ENCODE peak calls at places on chromosome 1, in seven cellular contexts. Q is MM.1S, R is transverse colon, F is cardiac muscle cell, V is esophagus squamous epithelium, N is HCT116, C is mesendoderm. E is an unnamed sample. For H3K4me1, the result is how much of the 10 kb centered on the place peaks cover.

GRCh38 chr1:206032356-206033140 is 8.9 kb upstream of the CTSE start:
- DNase-seq in Q (no peak), R (no peak), F (no peak), V (no peak), N (no peak), C (no peak), E (no peak)

GRCh38 chr1:17795081-17795809 is 40.1 kb downstream of the ACTL8 start:
- DNase-seq in Q (no peak), R (peak), F (no peak), V (no peak), N (no peak), C (no peak), E (no peak)

GRCh38 chr1:17229379-17229778 is 19.5 kb upstream of the PADI3 start:
- DNase-seq in Q (no peak), R (peak), F (no peak), V (no peak), N (no peak), C (no peak), E (no peak)

GRCh38 chr1:20080441-20081330 is 10.7 kb downstream of the PLA2G5 start:
- DNase-seq in Q (peak), R (no peak), F (no peak), V (no peak), N (no peak), C (peak), E (no peak)

GRCh38 chr1:27605796-27606707 is 2.1 kb upstream of the AHDC1 start:
- DNase-seq in Q (peak), R (peak), F (peak), V (no peak), N (peak), C (peak), E (peak)

GRCh38 chr1:230320804-230321203 is 105.3 kb downstream of the PGBD5 start:
- DNase-seq in Q (no peak), R (no peak), F (no peak), V (no peak), N (no peak), C (no peak), E (no peak)

GRCh38 chr1:172473302-172473701 is 29.4 kb upstream of the PIGC start:
- DNase-seq in Q (no peak), R (no peak), F (peak), V (no peak), N (no peak), C (no peak), E (no peak)

GRCh38 chr1:41641483-41641829 is 157.0 kb upstream of the EDN2 start:
- DNase-seq in Q (no peak), R (no peak), F (no peak), V (no peak), N (no peak), C (no peak), E (no peak)

GRCh38 chr1:15680131-15680530 is 4.0 kb upstream of the PLEKHM2 start:
- DNase-seq in Q (no peak), R (no peak), F (peak), V (no peak), N (no peak), C (no peak), E (no peak)

GRCh38 chr1:119481951-119482350 is 25.1 kb upstream of the HSD3B1 start:
- DNase-seq in Q (no peak), R (no peak), F (no peak), V (no peak), N (no peak), C (no peak), E (no peak)

GRCh38 chr1:3604468-3604974 is 6.8 kb downstream of the MEGF6 start:
- DNase-seq in Q (no peak), R (no peak), F (no peak), V (no peak), N (peak), C (peak), E (no peak)

GRCh38 chr1:30879126-30879786 is 29.3 kb downstream of the SDC3 start:
- DNase-seq in Q (no peak), R (no peak), F (no peak), V (no peak), N (no peak), C (no peak), E (peak)

GRCh38 chr1:212621043-212621829 is 12.7 kb downstream of the ATF3 start:
- DNase-seq in Q (no peak), R (no peak), F (no peak), V (no peak), N (no peak), C (no peak), E (peak)

GRCh38 chr1:30929135-30929889 is 20.8 kb upstream of the SDC3 start:
- DNase-seq in Q (peak), R (peak), F (peak), V (no peak), N (no peak), C (peak), E (peak)

GRCh38 chr1:15288173-15288926 is 41.3 kb downstream of the FHAD1 start:
- DNase-seq in Q (no peak), R (no peak), F (no peak), V (no peak), N (no peak), C (no peak), E (no peak)

GRCh38 chr1:75908717-75909152 is 23.5 kb downstream of the ASB17 start:
- DNase-seq in Q (peak), R (no peak), F (peak), V (no peak), N (peak), C (peak), E (peak)

GRCh38 chr1:174068000-174068399 is 45.8 kb upstream of the RC3H1 start:
- DNase-seq in Q (peak), R (no peak), F (no peak), V (no peak), N (no peak), C (peak), E (no peak)

GRCh38 chr1:161218301-161219077 is 3.4 kb downstream of the FCER1G start:
- DNase-seq in Q (no peak), R (no peak), F (no peak), V (no peak), N (no peak), C (no peak), E (no peak)

GRCh38 chr1:23177438-23178380 is 9.1 kb upstream of the LUZP1 start:
- DNase-seq in Q (peak), R (peak), F (peak), V (peak), N (no peak), C (peak), E (peak)

GRCh38 chr1:230425252-230426061 is 675 bp downstream of the PGBD5 start:
- DNase-seq in Q (peak), R (no peak), F (peak), V (no peak), N (no peak), C (no peak), E (no peak)

GRCh38 chr1:181101581-181102226 is 13.2 kb downstream of the IER5 start:
- DNase-seq in Q (no peak), R (no peak), F (peak), V (no peak), N (no peak), C (peak), E (peak)
- H3K4me1 ChIP-seq in Q (under half), R (under half), F (under half), V (under half), N (half or more), C (under half), E (half or more)

DNA sequence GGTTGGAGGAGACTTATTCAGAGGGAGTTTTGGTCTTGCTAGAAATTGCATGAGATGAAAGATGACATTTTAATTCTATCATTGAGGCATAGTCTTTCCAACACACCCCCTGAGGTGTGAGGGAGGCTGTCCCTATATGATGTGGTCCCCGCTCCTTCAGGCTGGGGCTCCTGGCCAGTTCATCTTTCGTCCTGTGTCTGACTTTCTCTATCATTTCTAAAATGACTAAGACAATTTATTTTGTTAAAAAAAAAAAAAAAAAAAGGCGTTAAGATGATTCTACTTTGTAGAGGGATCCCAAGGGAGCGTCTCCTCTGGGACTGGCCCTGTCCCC is 50.5 kb downstream of the PRKCZ start:
- DNase-seq in Q (no peak), R (no peak), F (no peak), V (no peak), N (no peak), C (no peak), E (no peak)
- H3K27ac ChIP-seq in Q (no peak), R (no peak), F (no peak), V (no peak), N (no peak), C (no peak), E (no peak)

GRCh38 chr1:211619033-211619996 is 40.4 kb upstream of the SLC30A1 start:
- DNase-seq in Q (no peak), R (no peak), F (no peak), V (no peak), N (no peak), C (no peak), E (no peak)

GRCh38 chr1:211613951-211614350 is 35.0 kb upstream of the SLC30A1 start:
- DNase-seq in Q (no peak), R (no peak), F (no peak), V (no peak), N (no peak), C (peak), E (no peak)

GRCh38 chr1:211614615-211615014 is 35.7 kb upstream of the SLC30A1 start:
- DNase-seq in Q (no peak), R (no peak), F (no peak), V (no peak), N (no peak), C (no peak), E (no peak)

GRCh38 chr1:211613108-211613947 is 34.4 kb upstream of the SLC30A1 start:
- DNase-seq in Q (peak), R (peak), F (peak), V (peak), N (no peak), C (peak), E (peak)

DNA sequence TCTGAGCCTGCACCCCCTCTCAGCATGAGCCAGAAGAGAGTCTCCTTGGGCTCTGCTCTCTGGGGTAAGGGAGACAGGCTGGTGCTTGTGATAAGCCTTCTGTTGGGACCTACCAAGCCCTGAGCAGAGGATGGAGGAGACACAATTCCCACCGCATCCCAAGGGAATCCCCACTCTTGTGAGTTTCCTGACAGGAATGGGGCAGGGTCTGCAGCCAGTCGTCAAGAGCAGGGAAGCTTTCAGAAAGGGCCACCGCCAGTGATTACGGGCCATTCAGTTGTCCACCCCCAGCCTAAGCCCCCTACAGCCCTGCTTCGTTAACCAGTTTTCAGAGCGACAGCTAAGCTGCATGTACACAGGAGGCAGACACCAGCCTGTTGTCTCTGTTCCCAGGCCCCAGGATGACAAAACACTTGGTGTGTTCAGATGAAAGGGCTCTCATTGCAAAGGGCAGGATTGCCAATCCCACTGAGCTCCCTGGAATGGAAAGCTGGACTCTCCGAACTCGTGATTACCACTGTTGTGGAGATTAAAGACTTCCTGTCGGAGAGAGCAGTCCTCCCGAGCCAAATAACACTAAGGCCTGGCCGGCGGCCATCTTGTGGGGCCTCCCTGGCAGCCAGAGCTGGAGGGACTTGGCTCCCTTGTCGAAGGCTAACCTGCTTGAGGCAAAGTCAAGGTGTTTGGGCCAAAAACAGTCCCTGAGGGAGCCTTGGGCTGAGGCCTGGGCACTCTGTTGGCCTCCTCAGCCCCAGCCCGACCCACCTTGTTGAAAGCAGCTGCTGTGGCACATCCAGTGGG is 37.5 kb upstream of the SLC30A1 start:
- DNase-seq in Q (no peak), R (no peak), F (peak), V (no peak), N (no peak), C (no peak), E (no peak)
- H3K4me1 ChIP-seq in Q (under half), R (under half), F (under half), V (under half), N (under half), C (under half), E (under half)

GRCh38 chr1:94856004-94856403 is 35.8 kb downstream of the SLC44A3 start:
- DNase-seq in Q (no peak), R (no peak), F (no peak), V (no peak), N (no peak), C (peak), E (no peak)

GRCh38 chr1:94852758-94853157 is 32.6 kb downstream of the SLC44A3 start:
- DNase-seq in Q (no peak), R (no peak), F (peak), V (no peak), N (no peak), C (no peak), E (no peak)

GRCh38 chr1:94856868-94857267 is 36.7 kb downstream of the SLC44A3 start:
- DNase-seq in Q (no peak), R (no peak), F (no peak), V (no peak), N (no peak), C (no peak), E (no peak)

GRCh38 chr1:94855307-94855700 is 35.1 kb downstream of the SLC44A3 start:
- DNase-seq in Q (no peak), R (no peak), F (no peak), V (no peak), N (no peak), C (peak), E (no peak)

GRCh38 chr1:94854458-94855306 is 34.5 kb downstream of the SLC44A3 start:
- DNase-seq in Q (peak), R (peak), F (peak), V (peak), N (peak), C (peak), E (peak)
- H3K27ac ChIP-seq in Q (no peak), R (peak), F (no peak), V (peak), N (peak), C (no peak), E (no peak)

GRCh38 chr1:1879942-1880341 is 10.9 kb downstream of the GNB1 start:
- DNase-seq in Q (no peak), R (no peak), F (no peak), V (no peak), N (no peak), C (no peak), E (no peak)

GRCh38 chr1:1875932-1876331 is 15.0 kb downstream of the GNB1 start:
- DNase-seq in Q (no peak), R (no peak), F (no peak), V (no peak), N (no peak), C (no peak), E (no peak)

GRCh38 chr1:1876335-1876935 is 14.5 kb downstream of the GNB1 start:
- DNase-seq in Q (no peak), R (no peak), F (no peak), V (no peak), N (no peak), C (peak), E (no peak)

GRCh38 chr1:1880617-1881312 is 10.1 kb downstream of the GNB1 start:
- DNase-seq in Q (no peak), R (no peak), F (no peak), V (no peak), N (no peak), C (no peak), E (no peak)

DNA sequence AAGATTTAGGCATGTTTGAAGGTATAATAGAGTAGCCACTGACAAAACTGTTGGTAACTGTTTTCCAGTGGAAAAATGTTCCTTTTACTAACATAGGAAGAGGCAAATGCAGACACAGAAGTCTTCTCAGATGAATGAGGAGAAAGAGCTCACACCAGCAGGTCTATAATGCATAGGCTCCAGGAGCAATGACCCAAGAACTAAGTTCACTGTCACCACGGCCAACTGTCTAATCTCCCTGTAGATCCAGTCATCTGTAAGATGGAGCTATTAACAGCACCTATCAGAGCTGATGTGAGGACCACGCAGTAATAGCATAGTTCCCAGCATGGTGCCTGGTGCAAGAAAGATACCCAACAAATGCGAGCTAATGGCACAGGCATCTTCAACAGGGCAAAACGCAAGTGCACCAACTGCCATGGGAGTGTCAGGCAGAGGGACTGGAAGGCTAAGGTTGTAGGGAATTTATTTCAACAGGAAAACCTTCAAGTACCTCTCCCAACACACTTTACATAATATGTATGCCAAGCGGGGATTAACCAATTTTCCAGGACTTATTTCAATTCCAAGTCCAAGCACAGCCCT is 12.9 kb downstream of the GNB1 start:
- DNase-seq in Q (no peak), R (no peak), F (no peak), V (no peak), N (no peak), C (no peak), E (no peak)
- H3K4me1 ChIP-seq in Q (under half), R (half or more), F (under half), V (under half), N (under half), C (under half), E (under half)

GRCh38 chr1:224565611-224566406 is 50.3 kb upstream of the CNIH3 start:
- DNase-seq in Q (no peak), R (no peak), F (no peak), V (no peak), N (no peak), C (no peak), E (no peak)

GRCh38 chr1:224564491-224565084 is 51.5 kb upstream of the CNIH3 start:
- DNase-seq in Q (no peak), R (no peak), F (no peak), V (no peak), N (no peak), C (no peak), E (no peak)

GRCh38 chr1:224563666-224564065 is 52.5 kb upstream of the CNIH3 start:
- DNase-seq in Q (no peak), R (no peak), F (no peak), V (no peak), N (no peak), C (no peak), E (no peak)

GRCh38 chr1:224569276-224569675 is 46.8 kb upstream of the CNIH3 start:
- DNase-seq in Q (no peak), R (no peak), F (no peak), V (no peak), N (no peak), C (no peak), E (no peak)

DNA sequence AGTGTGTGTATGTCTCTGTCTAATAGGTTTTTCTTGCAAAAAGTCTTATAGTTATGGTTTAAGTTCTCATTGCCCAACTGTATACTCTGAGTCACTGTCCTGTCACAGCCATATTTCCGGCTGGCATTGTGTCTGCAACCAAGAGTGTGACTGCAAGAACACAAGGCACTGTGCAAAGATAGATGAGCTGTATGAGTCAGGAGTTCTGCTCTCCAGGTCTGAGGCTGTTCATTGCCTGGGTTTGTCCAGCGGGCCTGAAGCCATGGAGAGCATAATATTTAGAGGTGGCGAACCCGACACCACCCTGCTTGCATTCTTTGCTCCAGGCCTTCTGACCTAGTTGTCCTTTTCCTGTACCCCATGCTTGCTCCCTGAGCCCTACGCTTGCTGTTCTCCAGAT is 50.9 kb upstream of the CNIH3 start:
- DNase-seq in Q (no peak), R (no peak), F (peak), V (no peak), N (peak), C (no peak), E (peak)
- H3K27ac ChIP-seq in Q (no peak), R (no peak), F (no peak), V (no peak), N (no peak), C (no peak), E (no peak)

E was measured in A673.